ENCODE peak calls at places on chromosome 22, in five cellular contexts. C is cardiac fibroblast, I is HFFc6, P is astrocyte of the spinal cord, U is cardiac muscle cell. R is an unnamed sample.

GRCh38 chr22:20141186-20142077 is 9.4 kb downstream of the CCDC188 start:
- DNase-seq in C (peak), U (peak), P (peak), I (peak), R (no peak)

GRCh38 chr22:50274311-50274710 is 4.1 kb upstream of the MAPK11 start:
- DNase-seq in U (peak), P (peak), C (peak), I (peak), R (no peak)

GRCh38 chr22:48944433-48944755 is 883.3 kb downstream of the BRD1 start:
- DNase-seq in I (no peak), C (no peak), U (no peak), P (no peak), R (peak)

GRCh38 chr22:20960609-20961008 is 6.4 kb upstream of the AIFM3 start:
- DNase-seq in C (no peak), I (no peak), P (no peak), U (no peak), R (no peak)

GRCh38 chr22:21047035-21047661 is 1.4 kb downstream of the LRRC74B start:
- DNase-seq in I (no peak), C (no peak), P (no peak), U (no peak), R (no peak)

GRCh38 chr22:50490531-50491308 is 4.1 kb downstream of the MIOX start:
- DNase-seq in I (no peak), C (no peak), U (no peak), P (no peak), R (no peak)

GRCh38 chr22:30573594-30574094 is 821 bp downstream of the GAL3ST1 start:
- DNase-seq in U (no peak), C (no peak), I (no peak), P (no peak), R (no peak)

GRCh38 chr22:20494978-20495860 is at the start of gene KLHL22:
- DNase-seq in U (no peak), I (no peak), C (no peak), P (peak), R (no peak)

GRCh38 chr22:27494821-27495220 is 306.7 kb downstream of the MN1 start:
- DNase-seq in P (no peak), I (no peak), U (no peak), C (no peak), R (no peak)

GRCh38 chr22:28909375-28909774 is 26.0 kb downstream of the ZNRF3 start:
- DNase-seq in P (no peak), C (peak), U (peak), I (no peak), R (no peak)

GRCh38 chr22:34592341-34592740 is 473.6 kb upstream of the ISX start:
- DNase-seq in U (no peak), C (no peak), I (no peak), P (no peak), R (no peak)

GRCh38 chr22:36017661-36018091 is 10.9 kb downstream of the RBFOX2 start:
- DNase-seq in C (no peak), P (no peak), I (no peak), U (no peak), R (no peak)

GRCh38 chr22:47553436-47553835 is 791.0 kb downstream of the TBC1D22A start:
- DNase-seq in U (no peak), I (no peak), C (no peak), P (no peak), R (no peak)

GRCh38 chr22:29128891-29129643 is 56.2 kb downstream of the KREMEN1 start:
- DNase-seq in I (peak), P (no peak), U (no peak), C (no peak), R (peak)

GRCh38 chr22:33659423-33659822 is 260.9 kb downstream of the LARGE1 start:
- DNase-seq in I (no peak), P (no peak), U (peak), C (peak), R (no peak)

GRCh38 chr22:23281053-23281405 is 100.7 kb downstream of the BCR start:
- DNase-seq in C (no peak), I (no peak), P (no peak), U (no peak), R (no peak)

GRCh38 chr22:23280356-23281052 is 100.2 kb downstream of the BCR start:
- DNase-seq in P (no peak), U (no peak), C (no peak), I (no peak), R (no peak)

GRCh38 chr22:23282089-23282501 is 101.8 kb downstream of the BCR start:
- DNase-seq in C (peak), U (peak), I (peak), P (peak), R (peak)

GRCh38 chr22:23282516-23282915 is 102.2 kb downstream of the BCR start:
- DNase-seq in U (no peak), P (no peak), I (no peak), C (no peak), R (no peak)

DNA sequence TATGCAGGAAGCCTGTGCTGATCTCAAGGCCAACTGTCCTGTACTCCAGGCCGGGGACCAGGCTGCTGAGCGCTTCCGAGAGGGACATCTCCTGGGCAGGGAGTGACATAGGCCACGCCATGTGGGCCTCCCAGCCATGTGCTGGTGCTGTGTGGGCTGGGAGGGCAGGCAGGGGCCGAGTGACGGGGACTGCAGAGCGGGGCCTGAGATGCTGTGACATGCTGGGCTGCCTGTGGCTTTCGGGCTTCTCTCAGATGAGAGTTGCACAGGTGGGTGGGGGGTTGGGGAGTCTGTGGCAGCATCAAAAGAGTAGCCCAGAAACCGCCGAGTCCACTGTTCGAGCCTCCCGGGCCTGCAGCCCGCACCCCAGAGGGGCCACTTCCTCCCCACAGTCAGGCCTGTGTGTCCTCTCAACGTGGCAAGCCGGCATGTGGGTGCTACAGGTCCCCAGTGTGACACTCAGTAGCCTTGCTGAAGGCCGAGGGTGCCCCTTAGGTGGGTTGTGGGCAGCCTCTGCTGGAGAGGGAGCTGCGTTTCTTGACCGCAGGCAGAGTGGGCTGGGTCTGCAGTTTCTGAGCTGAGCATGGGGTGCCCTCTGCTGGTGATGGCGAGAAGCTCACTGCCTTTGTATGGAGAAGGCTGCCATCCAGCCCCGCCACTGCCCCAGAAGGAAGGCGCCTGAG is 101.2 kb downstream of the BCR start:
- DNase-seq in I (peak), U (peak), C (peak), P (peak), R (no peak)
- TF ChIP-seq CTCF in I (peak), U (peak), C (peak), P (peak), R (peak)

GRCh38 chr22:37095113-37095512 is 14.4 kb downstream of the TMPRSS6 start:
- DNase-seq in I (no peak), P (no peak), U (no peak), C (no peak), R (no peak)

GRCh38 chr22:37103151-37103550 is 6.4 kb downstream of the TMPRSS6 start:
- DNase-seq in C (no peak), U (no peak), P (no peak), I (no peak), R (no peak)

GRCh38 chr22:37100589-37101127 is 8.9 kb downstream of the TMPRSS6 start:
- DNase-seq in I (no peak), C (no peak), U (no peak), P (no peak), R (no peak)

GRCh38 chr22:37101311-37102063 is 8.0 kb downstream of the TMPRSS6 start:
- DNase-seq in P (no peak), C (no peak), U (no peak), I (no peak), R (no peak)

DNA sequence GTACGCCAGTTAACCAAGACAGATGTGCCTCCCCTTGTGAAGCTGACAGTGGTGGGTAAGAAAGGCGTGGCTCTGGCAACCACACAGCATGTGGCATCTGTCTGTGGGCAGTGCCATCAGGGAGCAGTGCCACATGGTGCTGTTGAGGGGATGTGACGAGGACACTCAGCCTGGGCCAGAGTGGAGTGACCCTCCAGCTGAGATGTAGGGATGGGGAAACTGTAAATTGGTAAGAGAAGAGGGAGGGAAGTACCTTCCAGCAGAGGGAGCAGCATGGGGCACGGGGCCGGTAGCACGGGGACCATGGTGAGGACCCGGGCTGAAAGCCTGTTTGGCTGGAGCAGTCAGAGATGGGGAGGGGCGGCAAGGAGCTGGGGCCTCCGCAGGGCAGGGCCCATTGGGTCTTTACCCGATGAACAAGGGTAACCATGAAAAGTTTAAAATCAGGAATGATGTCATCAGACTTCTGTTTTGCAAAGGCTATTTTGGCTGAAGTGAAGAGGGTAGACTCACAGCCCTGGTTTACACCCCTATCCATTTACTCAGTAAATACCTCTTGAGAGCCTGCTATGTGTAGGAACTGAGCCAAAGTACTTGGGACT is 10.4 kb downstream of the TMPRSS6 start:
- DNase-seq in C (no peak), I (no peak), P (no peak), U (no peak), R (no peak)
- TF ChIP-seq CTCF in C (no peak), I (peak), P (no peak), U (peak), R (no peak)

GRCh38 chr22:41952713-41953112 is 763 bp downstream of the SMIM45 start:
- DNase-seq in U (no peak), C (no peak), P (no peak), I (no peak), R (no peak)

GRCh38 chr22:41948142-41948541 is 1.2 kb upstream of the CENPM start:
- DNase-seq in C (no peak), P (no peak), I (no peak), U (no peak), R (no peak)

GRCh38 chr22:41949297-41949965 is 2.5 kb upstream of the CENPM start:
- DNase-seq in U (no peak), P (no peak), I (no peak), C (no peak), R (no peak)

GRCh38 chr22:41947181-41948080 is 479 bp upstream of the CENPM start:
- DNase-seq in P (no peak), C (no peak), U (no peak), I (no peak), R (no peak)

GRCh38 chr22:41951898-41952474 is at the start of gene SMIM45:
- DNase-seq in I (no peak), C (peak), P (no peak), U (peak), R (no peak)
- TF ChIP-seq CTCF in I (peak), C (no peak), P (no peak), U (no peak), R (no peak)

GRCh38 chr22:45757936-45758335 is 86.3 kb downstream of the ATXN10 start:
- DNase-seq in C (no peak), P (no peak), U (no peak), I (no peak), R (no peak)

GRCh38 chr22:45754822-45755221 is 83.2 kb downstream of the ATXN10 start:
- DNase-seq in C (no peak), U (no peak), I (no peak), P (no peak), R (no peak)

GRCh38 chr22:45756558-45756957 is 84.9 kb downstream of the ATXN10 start:
- DNase-seq in U (no peak), P (no peak), I (no peak), C (no peak), R (no peak)

GRCh38 chr22:45758603-45759002 is 87.0 kb downstream of the ATXN10 start:
- DNase-seq in C (no peak), I (peak), P (no peak), U (no peak), R (no peak)

GRCh38 chr22:45757068-45757467 is 85.4 kb downstream of the ATXN10 start:
- DNase-seq in U (peak), P (no peak), I (no peak), C (peak), R (no peak)
- TF ChIP-seq CTCF in U (peak), P (no peak), I (no peak), C (no peak), R (no peak)

R was measured in vagina.